ENCODE peak calls at places on chromosomes 3 and 15, in five cellular contexts. R is epithelial cell of esophagus; T is nephron progenitor cell; Y is CD8-positive, alpha-beta T cell; U is GM20000. D is an unnamed sample.

GRCh38 chr3:33581666-33582065 is 136.4 kb downstream of the CLASP2 start:
- DNase-seq in U (no peak), Y (no peak), R (no peak), T (no peak), D (no peak)

GRCh38 chr3:55162031-55162784 is 234.3 kb upstream of the LRTM1 start:
- DNase-seq in T (no peak), R (no peak), Y (no peak), U (no peak), D (no peak)

GRCh38 chr3:57079221-57079831 is 18.9 kb downstream of the SPATA12 start:
- DNase-seq in U (peak; percentile 79), Y (no peak), R (peak; percentile 47), T (peak; percentile 85), D (peak; percentile 45)

GRCh38 chr3:16828815-16829214 is 55.9 kb upstream of the PLCL2 start:
- DNase-seq in U (peak; percentile 36), T (peak; percentile 25), R (peak; percentile 44), Y (peak; percentile 67), D (no peak)

GRCh38 chr3:56862352-56863062 is 60.8 kb upstream of the ARHGEF3 start:
- DNase-seq in R (peak; percentile 81), T (no peak), Y (no peak), U (peak; percentile 36), D (no peak)

GRCh38 chr3:156787015-156787414 is 39.1 kb upstream of the LEKR1 start:
- DNase-seq in T (no peak), Y (no peak), R (no peak), U (no peak), D (no peak)

GRCh38 chr3:123611077-123611476 is 26.2 kb upstream of the HACD2 start:
- DNase-seq in U (no peak), R (no peak), Y (no peak), T (no peak), D (no peak)

GRCh38 chr3:195095035-195095703 is 175.8 kb downstream of the XXYLT1 start:
- DNase-seq in T (no peak), Y (no peak), U (peak; percentile 78), R (no peak), D (no peak)

GRCh38 chr15:38560456-38560926 is 4.1 kb downstream of the RASGRP1 start:
- DNase-seq in T (no peak), U (peak; percentile 43), R (no peak), Y (peak; percentile 38), D (no peak)

GRCh38 chr3:71109241-71109976 is 474.1 kb downstream of the FOXP1 start:
- DNase-seq in U (no peak), Y (no peak), R (peak; percentile 74), T (no peak), D (no peak)

GRCh38 chr15:84969257-84969656 is 12.4 kb upstream of the PDE8A start:
- DNase-seq in T (no peak), Y (no peak), R (no peak), U (no peak), D (no peak)

GRCh38 chr15:25544076-25544475 is 105.3 kb upstream of the UBE3A start:
- DNase-seq in Y (no peak), T (no peak), U (no peak), R (no peak), D (no peak)

GRCh38 chr3:170000051-170000450 is 33.4 kb downstream of the SEC62 start:
- DNase-seq in T (no peak), U (no peak), R (no peak), Y (no peak), D (no peak)

GRCh38 chr3:114839476-114839875 is 307.6 kb downstream of the ZBTB20 start:
- DNase-seq in T (no peak), Y (no peak), U (no peak), R (no peak), D (no peak)

GRCh38 chr15:93362203-93362602 is 273.2 kb upstream of the RGMA start:
- DNase-seq in R (no peak), Y (no peak), U (no peak), T (no peak), D (no peak)

GRCh38 chr3:58051196-58051595 is 43.0 kb downstream of the FLNB start:
- DNase-seq in Y (no peak), U (no peak), T (no peak), R (peak; percentile 96), D (no peak)

GRCh38 chr3:43581343-43581742 is 40.5 kb downstream of the ANO10 start:
- DNase-seq in Y (no peak), T (no peak), U (no peak), R (peak; percentile 18), D (no peak)

GRCh38 chr15:89822951-89823701 is 8.5 kb upstream of the ANPEP start:
- DNase-seq in T (no peak), U (no peak), Y (no peak), R (peak; percentile 51), D (no peak)

GRCh38 chr3:44648564-44649229 is at the start of gene ZNF35:
- DNase-seq in T (peak; percentile 78), Y (peak; percentile 27), U (peak; percentile 84), R (peak; percentile 91), D (peak; percentile 75)

GRCh38 chr3:89606151-89606550 is 498.7 kb downstream of the EPHA3 start:
- DNase-seq in R (peak; percentile 25), U (no peak), T (no peak), Y (no peak), D (no peak)

GRCh38 chr3:30004481-30004880 is 601.9 kb upstream of the TGFBR2 start:
- DNase-seq in R (no peak), U (no peak), T (no peak), Y (no peak), D (no peak)

GRCh38 chr3:194514626-194515025 is 27.8 kb upstream of the ATP13A3 start:
- DNase-seq in U (no peak), R (no peak), T (no peak), Y (no peak), D (no peak)

GRCh38 chr3:30693470-30694120 is 87.2 kb downstream of the TGFBR2 start:
- DNase-seq in T (peak; percentile 33), U (peak; percentile 62), R (peak; percentile 73), Y (peak; percentile 56), D (no peak)

GRCh38 chr3:73624363-73625123 is at the start of gene PDZRN3:
- DNase-seq in T (peak; percentile 81), U (no peak), R (peak; percentile 64), Y (no peak), D (peak; percentile 43)

GRCh38 chr15:101522621-101523559 is 33.4 kb upstream of the PCSK6 start:
- DNase-seq in U (no peak), T (no peak), R (no peak), Y (no peak), D (no peak)

GRCh38 chr3:186679151-186679550 is 13.3 kb downstream of the HRG start:
- DNase-seq in T (no peak), R (no peak), U (no peak), Y (no peak), D (no peak)

DNA sequence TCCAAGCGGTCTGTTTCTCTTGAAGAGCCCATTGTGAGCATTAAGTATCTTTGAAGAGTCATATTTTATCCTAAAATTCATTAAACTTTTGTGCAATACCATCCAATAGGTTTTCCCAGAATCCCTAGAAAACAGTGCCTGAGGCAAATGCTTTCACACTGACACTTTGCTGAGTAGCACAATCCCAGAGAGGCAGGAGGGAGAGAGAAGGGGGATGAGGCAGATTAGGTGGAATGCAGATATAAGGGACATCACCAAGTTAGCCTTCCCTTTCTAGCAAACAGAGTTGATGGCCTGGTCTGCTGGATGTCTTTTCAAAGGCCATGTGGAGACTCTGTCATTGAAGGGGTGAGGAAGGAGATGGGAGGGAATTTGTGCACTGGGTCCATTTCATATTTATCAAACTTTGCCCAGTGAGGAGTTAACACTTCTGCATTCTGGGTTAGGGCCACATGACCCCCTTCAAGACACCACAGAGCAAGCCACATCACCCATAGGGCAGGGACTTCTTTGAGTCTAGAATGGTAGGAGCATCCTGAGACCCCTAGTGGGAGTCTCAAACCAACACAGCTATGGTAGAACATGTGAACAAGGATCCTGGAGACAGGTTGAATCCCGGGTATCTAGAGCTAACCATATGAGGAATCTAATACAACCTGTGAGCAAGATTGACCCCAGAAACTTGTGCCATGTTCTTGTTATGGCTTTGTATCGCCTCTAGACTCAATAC is 32.0 kb upstream of the SEMA6D start:
- DNase-seq in Y (no peak), T (no peak), U (no peak), R (peak; percentile 79), D (no peak)
- TF ChIP-seq CTCF in Y (no peak), T (no peak), U (no peak), R (no peak), D (no peak)

DNA sequence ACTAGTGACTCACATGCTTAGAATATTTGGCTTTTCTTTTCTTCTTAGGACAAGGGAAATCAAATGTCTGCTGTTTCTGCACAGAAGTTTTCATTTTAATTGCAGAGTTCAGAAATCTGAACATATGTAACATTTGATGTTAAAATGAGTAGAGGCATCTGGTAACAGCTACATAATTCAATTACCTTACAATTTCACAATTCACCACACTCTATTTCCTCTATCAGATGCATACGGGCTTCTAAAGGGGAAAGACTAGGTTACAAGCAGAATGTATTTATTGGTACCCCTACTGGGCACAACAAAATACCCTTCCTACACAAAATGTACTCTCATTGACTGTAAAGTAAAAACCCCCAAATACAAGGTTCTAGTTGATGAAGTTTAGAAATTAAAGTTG is 176.0 kb downstream of the SOX2 start:
- DNase-seq in T (no peak), R (no peak), Y (no peak), U (no peak), D (no peak)
- TF ChIP-seq CTCF in T (no peak), R (no peak), Y (no peak), U (no peak), D (no peak)

DNA sequence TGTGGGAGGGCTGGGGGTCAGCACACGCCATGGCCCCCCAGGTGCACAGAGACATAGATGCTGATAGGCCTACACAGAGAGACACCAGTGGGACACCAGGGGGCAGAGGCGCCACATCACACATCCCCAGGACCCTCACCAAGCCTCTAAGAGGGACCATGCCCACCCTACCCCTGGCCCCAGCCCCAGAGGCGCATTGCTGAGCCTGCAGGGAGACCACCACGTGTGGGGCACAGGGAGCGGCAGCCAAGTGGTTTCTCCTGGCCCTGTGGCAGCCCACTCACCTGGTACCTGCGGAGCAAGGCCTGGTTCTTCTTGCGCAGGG is 1.2 kb downstream of the CCDC9B start:
- DNase-seq in Y (no peak), T (no peak), U (no peak), R (no peak), D (no peak)
- TF ChIP-seq CTCF in Y (no peak), T (no peak), U (no peak), R (no peak), D (peak; percentile 30)

DNA sequence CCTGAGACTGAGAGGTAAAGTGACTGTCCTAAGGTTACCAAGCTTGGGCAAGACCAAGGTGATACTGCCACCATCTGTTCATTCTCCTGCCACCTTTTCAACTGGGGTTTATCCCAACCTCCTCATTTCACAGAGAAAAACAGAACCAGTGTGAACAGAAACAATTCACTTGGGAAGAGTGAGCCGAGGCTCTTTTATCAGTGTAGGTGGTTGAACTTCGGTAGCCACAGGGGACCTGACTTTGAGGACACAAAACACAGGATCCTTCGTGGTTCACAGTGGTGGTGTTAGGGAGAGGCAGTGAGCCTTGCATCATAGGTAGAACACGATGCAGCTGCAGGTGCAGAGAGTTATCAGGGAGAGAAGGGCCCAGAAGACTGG is 72.8 kb upstream of the ICE2 start:
- DNase-seq in T (no peak), Y (no peak), U (no peak), R (peak; percentile 29), D (no peak)
- TF ChIP-seq CTCF in T (no peak), Y (no peak), U (no peak), R (peak; percentile 43), D (peak; percentile 10)

DNA sequence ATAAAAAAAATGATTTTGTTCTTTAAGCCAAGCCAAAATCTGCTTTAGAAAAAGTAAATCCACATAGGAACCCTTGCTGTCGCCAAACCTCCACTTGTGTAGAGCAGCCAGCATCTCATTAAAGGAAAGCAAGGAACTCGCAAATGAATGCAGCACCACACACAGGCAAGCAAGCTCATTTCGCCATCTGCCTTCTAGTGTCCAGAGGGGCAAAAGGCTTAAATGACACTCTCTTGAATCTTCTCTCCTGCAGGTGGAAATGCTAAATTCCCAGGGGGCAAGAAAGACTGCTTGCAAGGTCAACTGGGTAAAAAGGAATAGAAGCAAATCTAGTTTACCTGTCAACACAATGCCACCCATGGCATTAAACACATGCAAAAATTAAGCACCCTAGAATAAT is 2.4 kb downstream of the MB21D2 start:
- DNase-seq in R (peak; percentile 21), T (no peak), U (peak; percentile 55), Y (no peak), D (no peak)
- TF ChIP-seq CTCF in R (no peak), T (no peak), U (peak; percentile 38), Y (no peak), D (peak; percentile 40)